ENCODE peak calls at places on chromosome 5, in six cellular contexts. One of them, this sample, is unnamed.

GRCh38 chr5:104817127-104817526 is 1254.5 kb upstream of the NUDT12 start:
- DNase-seq in heart right ventricle: no peak
- DNase-seq in endothelial cell: no peak
- DNase-seq in BJ: no peak
- DNase-seq in cardiac fibroblast: no peak
- DNase-seq in AG04450: no peak
- DNase-seq in this sample: no peak

GRCh38 chr5:14246350-14247053 is 103.4 kb downstream of the TRIO start:
- DNase-seq in heart right ventricle: no peak
- DNase-seq in endothelial cell: no peak
- DNase-seq in BJ: no peak
- DNase-seq in cardiac fibroblast: no peak
- DNase-seq in AG04450: no peak
- DNase-seq in this sample: no peak

GRCh38 chr5:39189297-39189955 is 29.9 kb downstream of the FYB1 start:
- DNase-seq in heart right ventricle: no peak
- DNase-seq in endothelial cell: no peak
- DNase-seq in BJ: no peak
- DNase-seq in cardiac fibroblast: no peak
- DNase-seq in AG04450: no peak
- DNase-seq in this sample: no peak

GRCh38 chr5:180668835-180669596 is 19.6 kb upstream of the FLT4 start:
- DNase-seq in heart right ventricle: no peak
- DNase-seq in endothelial cell: no peak
- DNase-seq in BJ: no peak
- DNase-seq in cardiac fibroblast: no peak
- DNase-seq in AG04450: no peak
- DNase-seq in this sample: peak; percentile 26

GRCh38 chr5:111559680-111560079 is 47.3 kb upstream of the STARD4 start:
- DNase-seq in heart right ventricle: no peak
- DNase-seq in endothelial cell: no peak
- DNase-seq in BJ: no peak
- DNase-seq in cardiac fibroblast: no peak
- DNase-seq in AG04450: no peak
- DNase-seq in this sample: no peak

GRCh38 chr5:177509361-177509951 is at the start of gene DOK3:
- DNase-seq in heart right ventricle: peak; percentile 42
- DNase-seq in endothelial cell: peak; percentile 47
- DNase-seq in BJ: no peak
- DNase-seq in cardiac fibroblast: no peak
- DNase-seq in AG04450: no peak
- DNase-seq in this sample: no peak

GRCh38 chr5:30040483-30041116 is 1152.9 kb upstream of the CDH6 start:
- DNase-seq in heart right ventricle: no peak
- DNase-seq in endothelial cell: peak; percentile 68
- DNase-seq in BJ: no peak
- DNase-seq in cardiac fibroblast: peak; percentile 75
- DNase-seq in AG04450: no peak
- DNase-seq in this sample: no peak

GRCh38 chr5:72598461-72599433 is 91.5 kb upstream of the ZNF366 start:
- DNase-seq in heart right ventricle: no peak
- DNase-seq in endothelial cell: no peak
- DNase-seq in BJ: no peak
- DNase-seq in cardiac fibroblast: peak; percentile 96
- DNase-seq in AG04450: no peak
- DNase-seq in this sample: no peak

GRCh38 chr5:50759526-50760280 is 93.3 kb downstream of the PARP8 start:
- DNase-seq in heart right ventricle: no peak
- DNase-seq in endothelial cell: no peak
- DNase-seq in BJ: no peak
- DNase-seq in cardiac fibroblast: no peak
- DNase-seq in AG04450: no peak
- DNase-seq in this sample: no peak

GRCh38 chr5:140828402-140828737 is 610 bp downstream of the PCDHA6 start:
- DNase-seq in heart right ventricle: no peak
- DNase-seq in endothelial cell: no peak
- DNase-seq in BJ: no peak
- DNase-seq in cardiac fibroblast: no peak
- DNase-seq in AG04450: no peak
- DNase-seq in this sample: no peak

GRCh38 chr5:140835622-140836510 is 1.8 kb downstream of the PCDHA7 start:
- DNase-seq in heart right ventricle: no peak
- DNase-seq in endothelial cell: no peak
- DNase-seq in BJ: no peak
- DNase-seq in cardiac fibroblast: no peak
- DNase-seq in AG04450: no peak
- DNase-seq in this sample: no peak

DNA sequence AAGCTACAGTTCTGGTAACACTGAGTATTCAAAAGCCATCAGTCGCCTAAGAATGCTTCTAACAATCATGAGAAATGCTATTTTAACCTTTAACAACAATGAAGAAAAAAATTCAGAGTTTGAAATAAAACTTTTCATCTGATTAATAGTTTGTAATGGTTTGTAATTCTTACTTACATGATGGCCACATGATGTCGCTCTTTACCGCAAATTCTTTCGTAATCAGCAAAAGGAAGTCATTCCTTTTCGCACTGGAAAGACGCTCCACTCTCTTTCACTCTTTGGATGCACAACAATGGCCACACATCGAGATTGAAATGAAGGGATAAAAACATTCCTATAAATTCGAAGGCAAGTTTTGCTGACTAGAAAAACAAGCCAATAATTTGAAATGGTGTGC is at the start of gene PCDHA7:
- DNase-seq in heart right ventricle: no peak
- DNase-seq in endothelial cell: no peak
- DNase-seq in BJ: no peak
- DNase-seq in cardiac fibroblast: peak; percentile 46
- DNase-seq in AG04450: no peak
- DNase-seq in this sample: no peak
- TF ChIP-seq CTCF in heart right ventricle: no peak
- TF ChIP-seq CTCF in endothelial cell: no peak
- TF ChIP-seq CTCF in BJ: no peak
- TF ChIP-seq CTCF in cardiac fibroblast: no peak
- TF ChIP-seq CTCF in AG04450: no peak
- TF ChIP-seq CTCF in this sample: no peak

GRCh38 chr5:156475831-156476551 is 149.0 kb downstream of the SGCD start:
- DNase-seq in heart right ventricle: peak; percentile 55
- DNase-seq in endothelial cell: no peak
- DNase-seq in BJ: peak; percentile 80
- DNase-seq in cardiac fibroblast: peak; percentile 70
- DNase-seq in AG04450: peak; percentile 76
- DNase-seq in this sample: no peak
- TF ChIP-seq CTCF in heart right ventricle: no peak
- TF ChIP-seq CTCF in endothelial cell: no peak
- TF ChIP-seq CTCF in BJ: peak; percentile 39
- TF ChIP-seq CTCF in cardiac fibroblast: no peak
- TF ChIP-seq CTCF in AG04450: peak; percentile 35
- TF ChIP-seq CTCF in this sample: no peak

DNA sequence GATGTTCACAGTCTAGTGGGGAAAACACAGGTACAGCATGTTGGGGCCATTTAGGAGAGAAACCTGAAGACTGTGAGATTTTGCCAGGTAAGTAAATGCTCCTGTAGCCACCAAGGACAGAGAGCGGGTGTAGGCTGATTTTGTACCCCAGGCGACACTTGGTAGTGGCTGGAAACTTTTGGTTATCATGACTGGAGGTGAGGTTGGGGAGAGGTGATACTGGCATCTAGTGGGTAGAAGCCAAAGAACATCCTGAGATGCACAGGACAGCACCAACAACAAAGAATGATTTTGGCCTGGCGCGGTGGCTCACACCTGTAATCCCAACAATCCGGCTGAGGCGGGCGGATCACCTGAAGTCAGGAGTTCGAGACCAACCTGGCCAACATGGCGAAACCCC is 38.8 kb upstream of the PWWP2A start:
- DNase-seq in heart right ventricle: no peak
- DNase-seq in endothelial cell: no peak
- DNase-seq in BJ: no peak
- DNase-seq in cardiac fibroblast: no peak
- DNase-seq in AG04450: no peak
- DNase-seq in this sample: no peak
- TF ChIP-seq CTCF in heart right ventricle: no peak
- TF ChIP-seq CTCF in endothelial cell: no peak
- TF ChIP-seq CTCF in BJ: no peak
- TF ChIP-seq CTCF in cardiac fibroblast: no peak
- TF ChIP-seq CTCF in AG04450: no peak
- TF ChIP-seq CTCF in this sample: no peak

GRCh38 chr5:127367912-127368468 is 77.4 kb downstream of the MEGF10 start:
- DNase-seq in heart right ventricle: no peak
- DNase-seq in endothelial cell: no peak
- DNase-seq in BJ: no peak
- DNase-seq in cardiac fibroblast: no peak
- DNase-seq in AG04450: no peak
- DNase-seq in this sample: no peak

GRCh38 chr5:127375124-127375523 is 84.5 kb downstream of the MEGF10 start:
- DNase-seq in heart right ventricle: no peak
- DNase-seq in endothelial cell: no peak
- DNase-seq in BJ: no peak
- DNase-seq in cardiac fibroblast: no peak
- DNase-seq in AG04450: no peak
- DNase-seq in this sample: no peak

GRCh38 chr5:127369772-127370171 is 79.2 kb downstream of the MEGF10 start:
- DNase-seq in heart right ventricle: no peak
- DNase-seq in endothelial cell: no peak
- DNase-seq in BJ: no peak
- DNase-seq in cardiac fibroblast: no peak
- DNase-seq in AG04450: no peak
- DNase-seq in this sample: no peak

GRCh38 chr5:127373858-127374491 is 83.4 kb downstream of the MEGF10 start:
- DNase-seq in heart right ventricle: no peak
- DNase-seq in endothelial cell: no peak
- DNase-seq in BJ: no peak
- DNase-seq in cardiac fibroblast: no peak
- DNase-seq in AG04450: no peak
- DNase-seq in this sample: no peak
- TF ChIP-seq CTCF in heart right ventricle: no peak
- TF ChIP-seq CTCF in endothelial cell: peak; percentile 87
- TF ChIP-seq CTCF in BJ: peak; percentile 28
- TF ChIP-seq CTCF in cardiac fibroblast: peak; percentile 24
- TF ChIP-seq CTCF in AG04450: peak; percentile 18
- TF ChIP-seq CTCF in this sample: peak; percentile 84